ENCODE peak calls at places on chromosomes 16 and 17, in nine cellular contexts. R, P, Z, M, L, S, A, H and J are unnamed samples.

GRCh38 chr16:85661131-85662035 is 27.4 kb downstream of the GINS2 start:
- ATAC-seq in R (no peak), P (no peak), Z (no peak), M (no peak), L (no peak), S (no peak), A (no peak), H (no peak), J (no peak)

GRCh38 chr16:21985524-21985923 is 15.4 kb downstream of the PDZD9 start:
- ATAC-seq in R (no peak), P (no peak), Z (no peak), M (peak), L (no peak), S (no peak), A (no peak), H (no peak), J (no peak)

GRCh38 chr17:35372846-35373531 is 432 bp downstream of the SLFN11 start:
- ATAC-seq in R (peak), P (peak), Z (peak), M (peak), L (no peak), S (peak), A (no peak), H (peak), J (no peak)

GRCh38 chr17:46968224-46968834 is 10.7 kb downstream of the RPRML start:
- ATAC-seq in R (no peak), P (no peak), Z (no peak), M (no peak), L (no peak), S (no peak), A (no peak), H (no peak), J (no peak)

GRCh38 chr17:37768438-37768837 is 23.6 kb upstream of the HNF1B start:
- ATAC-seq in R (no peak), P (no peak), Z (no peak), M (no peak), L (no peak), S (no peak), A (no peak), H (no peak), J (peak)

GRCh38 chr17:72121164-72122001 is 563 bp downstream of the SOX9 start:
- ATAC-seq in R (peak), P (no peak), Z (no peak), M (peak), L (peak), S (peak), A (peak), H (no peak), J (no peak)

GRCh38 chr16:9378876-9379275 is 287.4 kb downstream of the HAPSTR1 start:
- ATAC-seq in R (peak), P (no peak), Z (no peak), M (peak), L (no peak), S (peak), A (peak), H (no peak), J (no peak)

GRCh38 chr17:28049071-28049470 is 6.6 kb downstream of the NLK start:
- ATAC-seq in R (no peak), P (no peak), Z (no peak), M (peak), L (no peak), S (peak), A (no peak), H (no peak), J (no peak)

GRCh38 chr17:15981646-15982580 is 17.6 kb downstream of the ZSWIM7 start:
- ATAC-seq in R (no peak), P (no peak), Z (no peak), M (no peak), L (peak), S (no peak), A (no peak), H (no peak), J (peak)

GRCh38 chr16:31330553-31330890 is 24.5 kb upstream of the ITGAX start:
- ATAC-seq in R (no peak), P (no peak), Z (no peak), M (no peak), L (no peak), S (no peak), A (no peak), H (no peak), J (no peak)

GRCh38 chr16:68227183-68227793 is 8.6 kb downstream of the ESRP2 start:
- ATAC-seq in R (no peak), P (peak), Z (no peak), M (peak), L (no peak), S (no peak), A (peak), H (no peak), J (peak)

GRCh38 chr16:1612320-1613111 is at the start of gene CRAMP1:
- ATAC-seq in R (no peak), P (no peak), Z (no peak), M (no peak), L (no peak), S (no peak), A (peak), H (no peak), J (peak)

GRCh38 chr16:47886631-47887415 is 269.0 kb downstream of the ABCC12 start:
- ATAC-seq in R (no peak), P (no peak), Z (no peak), M (no peak), L (no peak), S (no peak), A (no peak), H (no peak), J (no peak)

GRCh38 chr17:37405955-37406634 is 541 bp downstream of the ACACA start:
- ATAC-seq in R (no peak), P (peak), Z (peak), M (no peak), L (peak), S (no peak), A (no peak), H (peak), J (peak)

GRCh38 chr17:78852709-78853111 is 12.1 kb upstream of the USP36 start:
- ATAC-seq in R (no peak), P (no peak), Z (no peak), M (no peak), L (peak), S (peak), A (peak), H (no peak), J (no peak)

GRCh38 chr17:82838386-82839063 is 1.3 kb downstream of the ZNF750 start:
- ATAC-seq in R (peak), P (no peak), Z (no peak), M (peak), L (no peak), S (peak), A (peak), H (no peak), J (no peak)

GRCh38 chr17:70040336-70040735 is 34.7 kb upstream of the KCNJ16 start:
- ATAC-seq in R (no peak), P (no peak), Z (no peak), M (no peak), L (no peak), S (peak), A (no peak), H (no peak), J (no peak)

GRCh38 chr17:33628500-33629336 is 335.6 kb upstream of the ASIC2 start:
- ATAC-seq in R (peak), P (no peak), Z (no peak), M (peak), L (no peak), S (peak), A (no peak), H (no peak), J (no peak)

GRCh38 chr16:4982056-4982867 is 24.1 kb downstream of the SEC14L5 start:
- ATAC-seq in R (peak), P (no peak), Z (no peak), M (peak), L (peak), S (peak), A (peak), H (no peak), J (peak)

GRCh38 chr17:63694974-63695773 is 4.8 kb downstream of the LIMD2 start:
- ATAC-seq in R (no peak), P (no peak), Z (no peak), M (no peak), L (no peak), S (no peak), A (no peak), H (no peak), J (no peak)

GRCh38 chr17:41476866-41477815 is 3.8 kb downstream of the KRT35 start:
- ATAC-seq in R (no peak), P (no peak), Z (no peak), M (no peak), L (no peak), S (no peak), A (no peak), H (no peak), J (no peak)

GRCh38 chr17:2101448-2102257 is 46.8 kb downstream of the HIC1 start:
- ATAC-seq in R (no peak), P (peak), Z (peak), M (peak), L (peak), S (no peak), A (no peak), H (no peak), J (no peak)